ENCODE peak calls at places on chromosomes 1 and 21, in seven cellular contexts. P is nucleus accumbens; C is stimulated activated CD4-positive, alpha-beta T cell treated with anti-CD3 and anti-CD28 coated beads, Interleukin-2, amount 100 ng/mL, for 48 hours; F is activated CD8-positive, alpha-beta memory T cell treated with anti-CD3 and anti-CD28 coated beads, Interleukin-2, amount 50 U/mL, for 48 hours; T is HS-27A; B is putamen; I is CD8-positive, alpha-beta memory T cell. G is an unnamed sample.

GRCh38 chr1:48851638-48852037 is 74.9 kb upstream of the BEND5 start:
- DNase-seq in F (no peak), P (no peak), T (no peak), I (no peak), C (no peak), B (no peak), G (no peak)

GRCh38 chr21:32772281-32773047 is 909 bp upstream of the PAXBP1 start:
- DNase-seq in I (peak; percentile 16), B (peak; percentile 20), F (peak; percentile 74), C (peak; percentile 61), T (peak; percentile 14), P (no peak), G (peak; percentile 60)

GRCh38 chr1:186813420-186813819 is 15.3 kb upstream of the PLA2G4A start:
- DNase-seq in I (no peak), B (no peak), T (no peak), C (no peak), P (no peak), F (no peak), G (no peak)

GRCh38 chr1:163561570-163562295 is 240.0 kb downstream of the NUF2 start:
- DNase-seq in C (no peak), I (no peak), P (no peak), B (no peak), F (no peak), T (no peak), G (no peak)

GRCh38 chr1:32200226-32201010 is at the start of gene CCDC28B:
- DNase-seq in P (peak; percentile 46), C (peak; percentile 39), F (peak; percentile 82), B (peak; percentile 62), I (peak; percentile 43), T (peak; percentile 45), G (peak; percentile 62)

GRCh38 chr1:220788146-220788545 is 1.4 kb downstream of the MTARC1 start:
- DNase-seq in T (no peak), B (peak; percentile 15), P (no peak), F (no peak), C (no peak), I (no peak), G (no peak)

GRCh38 chr1:17066530-17067426 is 12.9 kb upstream of the SDHB start:
- DNase-seq in C (no peak), F (no peak), P (no peak), I (no peak), T (no peak), B (no peak), G (no peak)

GRCh38 chr1:94743866-94744265 is 76.3 kb upstream of the SLC44A3 start:
- DNase-seq in P (no peak), T (no peak), F (no peak), I (no peak), B (peak; percentile 40), C (no peak), G (no peak)

GRCh38 chr1:208242829-208243521 is 1.2 kb downstream of the PLXNA2 start:
- DNase-seq in B (no peak), F (no peak), C (no peak), P (no peak), T (no peak), I (no peak), G (no peak)

GRCh38 chr1:200180821-200181220 is 153.3 kb downstream of the NR5A2 start:
- DNase-seq in C (no peak), P (no peak), B (no peak), F (no peak), T (peak; percentile 27), I (no peak), G (no peak)

GRCh38 chr1:6891781-6892579 is 106.7 kb downstream of the CAMTA1 start:
- DNase-seq in F (peak; percentile 68), C (no peak), P (no peak), I (no peak), B (no peak), T (no peak), G (no peak)

GRCh38 chr1:8815582-8816285 is 1.7 kb downstream of the RERE start:
- DNase-seq in I (no peak), B (peak; percentile 86), C (no peak), P (peak; percentile 68), F (no peak), T (no peak), G (no peak)

GRCh38 chr1:64000021-64000420 is 203.4 kb upstream of the UBE2U start:
- DNase-seq in C (no peak), P (no peak), T (no peak), I (no peak), F (no peak), B (no peak), G (no peak)

GRCh38 chr1:99704356-99704816 is 58.5 kb downstream of the PALMD start:
- DNase-seq in B (no peak), I (no peak), C (no peak), F (no peak), P (no peak), T (no peak), G (no peak)

GRCh38 chr1:94002046-94002787 is 93.0 kb upstream of the GCLM start:
- DNase-seq in T (no peak), C (no peak), I (no peak), P (no peak), F (no peak), B (no peak), G (no peak)

GRCh38 chr1:213651077-213651476 is 336.7 kb upstream of the PROX1 start:
- DNase-seq in P (no peak), B (no peak), I (no peak), C (no peak), T (no peak), F (no peak), G (no peak)

GRCh38 chr1:12305377-12305776 is 75.5 kb downstream of the VPS13D start:
- DNase-seq in C (no peak), T (no peak), P (no peak), B (no peak), F (no peak), I (no peak), G (no peak)

GRCh38 chr1:2981981-2982614 is 39.2 kb upstream of the ACTRT2 start:
- DNase-seq in T (no peak), F (no peak), P (no peak), I (no peak), B (no peak), C (no peak), G (no peak)

GRCh38 chr1:13583964-13584791 is 546 bp downstream of the PDPN start:
- DNase-seq in T (no peak), B (no peak), F (no peak), P (no peak), C (no peak), I (no peak), G (no peak)

GRCh38 chr1:218460367-218460766 is 115.2 kb downstream of the TGFB2 start:
- DNase-seq in F (no peak), I (no peak), P (no peak), T (no peak), B (no peak), C (no peak), G (no peak)

GRCh38 chr1:54810144-54810942 is 9.2 kb upstream of the TTC22 start:
- DNase-seq in B (no peak), F (peak; percentile 85), C (peak; percentile 67), I (peak; percentile 52), P (peak; percentile 33), T (peak; percentile 39), G (peak; percentile 59)

GRCh38 chr1:67339623-67340343 is 32.1 kb downstream of the IL12RB2 start:
- DNase-seq in B (peak; percentile 51), F (no peak), I (no peak), P (peak; percentile 3), C (no peak), T (peak; percentile 50), G (peak; percentile 41)

GRCh38 chr1:43974443-43975248 is at the start of gene ATP6V0B:
- DNase-seq in T (peak; percentile 80), B (peak; percentile 96), F (peak; percentile 98), P (peak; percentile 96), C (peak; percentile 96), I (peak; percentile 94), G (peak; percentile 90)

GRCh38 chr1:235078927-235079381 is 49.7 kb downstream of the TOMM20 start:
- DNase-seq in C (no peak), F (no peak), B (no peak), T (no peak), P (no peak), I (no peak), G (no peak)

GRCh38 chr1:223886516-223886921 is 40.8 kb upstream of the TP53BP2 start:
- DNase-seq in I (no peak), B (no peak), C (no peak), F (no peak), P (no peak), T (no peak), G (no peak)

GRCh38 chr21:41605178-41605933 is 97.4 kb upstream of the TMPRSS2 start:
- DNase-seq in T (no peak), I (no peak), F (no peak), P (no peak), B (no peak), C (no peak), G (no peak)

GRCh38 chr1:214823311-214824117 is 220.5 kb downstream of the CENPF start:
- DNase-seq in F (no peak), P (no peak), T (no peak), C (no peak), I (no peak), B (no peak), G (no peak)

GRCh38 chr21:36265431-36265830 is 54.6 kb upstream of the MORC3 start:
- DNase-seq in P (no peak), B (no peak), T (no peak), F (no peak), C (no peak), I (no peak), G (no peak)

GRCh38 chr1:66446261-66447001 is 87.5 kb upstream of the SGIP1 start:
- DNase-seq in T (peak; percentile 74), F (no peak), I (peak; percentile 13), P (peak; percentile 15), B (peak; percentile 69), C (no peak), G (no peak)